ENCODE peak calls at places on chromosomes 12 and 14, in eight cellular contexts. One of them, this sample, is unnamed.

GRCh38 chr12:88339966-88340365 is 197.9 kb downstream of the TMTC3 start:
- DNase-seq in upper lobe of right lung: no peak
- DNase-seq in lower leg skin: no peak
- DNase-seq in BJ: no peak
- DNase-seq in endothelial cell of umbilical vein: no peak
- DNase-seq in lung: no peak
- DNase-seq in transverse colon: no peak
- DNase-seq in thyroid gland: no peak
- DNase-seq in this sample: no peak

GRCh38 chr12:60689137-60689536 is 1093.3 kb downstream of the SLC16A7 start:
- DNase-seq in upper lobe of right lung: no peak
- DNase-seq in lower leg skin: no peak
- DNase-seq in BJ: no peak
- DNase-seq in endothelial cell of umbilical vein: no peak
- DNase-seq in lung: no peak
- DNase-seq in transverse colon: no peak
- DNase-seq in thyroid gland: no peak
- DNase-seq in this sample: no peak

GRCh38 chr14:67583711-67584644 is 16.1 kb downstream of the PIGH start:
- DNase-seq in upper lobe of right lung: no peak
- DNase-seq in lower leg skin: no peak
- DNase-seq in BJ: no peak
- DNase-seq in endothelial cell of umbilical vein: peak; percentile 53
- DNase-seq in lung: no peak
- DNase-seq in transverse colon: peak; percentile 41
- DNase-seq in thyroid gland: peak; percentile 45
- DNase-seq in this sample: no peak

GRCh38 chr12:27572486-27573255 is 48.7 kb downstream of the PPFIBP1 start:
- DNase-seq in upper lobe of right lung: no peak
- DNase-seq in lower leg skin: no peak
- DNase-seq in BJ: no peak
- DNase-seq in endothelial cell of umbilical vein: no peak
- DNase-seq in lung: no peak
- DNase-seq in transverse colon: no peak
- DNase-seq in thyroid gland: no peak
- DNase-seq in this sample: no peak

GRCh38 chr14:70886421-70887206 is 20.6 kb upstream of the PCNX1 start:
- DNase-seq in upper lobe of right lung: no peak
- DNase-seq in lower leg skin: no peak
- DNase-seq in BJ: no peak
- DNase-seq in endothelial cell of umbilical vein: no peak
- DNase-seq in lung: no peak
- DNase-seq in transverse colon: peak; percentile 63
- DNase-seq in thyroid gland: no peak
- DNase-seq in this sample: no peak

GRCh38 chr14:77316872-77317271 is 3.8 kb downstream of the POMT2 start:
- DNase-seq in upper lobe of right lung: no peak
- DNase-seq in lower leg skin: no peak
- DNase-seq in BJ: no peak
- DNase-seq in endothelial cell of umbilical vein: no peak
- DNase-seq in lung: no peak
- DNase-seq in transverse colon: peak; percentile 25
- DNase-seq in thyroid gland: peak; percentile 47
- DNase-seq in this sample: no peak

GRCh38 chr12:54033106-54033979 is 493 bp downstream of the HOXC5 start:
- DNase-seq in upper lobe of right lung: peak; percentile 60
- DNase-seq in lower leg skin: no peak
- DNase-seq in BJ: no peak
- DNase-seq in endothelial cell of umbilical vein: no peak
- DNase-seq in lung: no peak
- DNase-seq in transverse colon: no peak
- DNase-seq in thyroid gland: no peak
- DNase-seq in this sample: no peak

GRCh38 chr12:13864081-13864673 is 117.2 kb downstream of the GRIN2B start:
- DNase-seq in upper lobe of right lung: peak; percentile 86
- DNase-seq in lower leg skin: peak; percentile 22
- DNase-seq in BJ: peak; percentile 0
- DNase-seq in endothelial cell of umbilical vein: peak; percentile 57
- DNase-seq in lung: peak; percentile 63
- DNase-seq in transverse colon: peak; percentile 82
- DNase-seq in thyroid gland: peak; percentile 66
- DNase-seq in this sample: peak; percentile 37

GRCh38 chr14:89911018-89911919 is 43.3 kb downstream of the EFCAB11 start:
- DNase-seq in upper lobe of right lung: no peak
- DNase-seq in lower leg skin: peak; percentile 22
- DNase-seq in BJ: no peak
- DNase-seq in endothelial cell of umbilical vein: peak; percentile 49
- DNase-seq in lung: no peak
- DNase-seq in transverse colon: peak; percentile 36
- DNase-seq in thyroid gland: peak; percentile 46
- DNase-seq in this sample: no peak

GRCh38 chr12:132388379-132389015 is 59.1 kb upstream of the GALNT9 start:
- DNase-seq in upper lobe of right lung: no peak
- DNase-seq in lower leg skin: no peak
- DNase-seq in BJ: no peak
- DNase-seq in endothelial cell of umbilical vein: no peak
- DNase-seq in lung: no peak
- DNase-seq in transverse colon: no peak
- DNase-seq in thyroid gland: no peak
- DNase-seq in this sample: no peak
- H3K4me3 ChIP-seq in upper lobe of right lung: no peak overlapping the region
- H3K4me3 ChIP-seq in lower leg skin: no peak overlapping the region
- H3K4me3 ChIP-seq in BJ: no peak overlapping the region
- H3K4me3 ChIP-seq in endothelial cell of umbilical vein: no peak overlapping the region
- H3K4me3 ChIP-seq in lung: no peak overlapping the region
- H3K4me3 ChIP-seq in transverse colon: no peak overlapping the region
- H3K4me3 ChIP-seq in thyroid gland: no peak overlapping the region
- H3K4me3 ChIP-seq in this sample: no peak overlapping the region

GRCh38 chr12:65734226-65734625 is 90.1 kb upstream of the HMGA2 start:
- DNase-seq in upper lobe of right lung: no peak
- DNase-seq in lower leg skin: no peak
- DNase-seq in BJ: no peak
- DNase-seq in endothelial cell of umbilical vein: no peak
- DNase-seq in lung: no peak
- DNase-seq in transverse colon: no peak
- DNase-seq in thyroid gland: no peak
- DNase-seq in this sample: no peak

GRCh38 chr12:65731771-65732170 is 92.5 kb upstream of the HMGA2 start:
- DNase-seq in upper lobe of right lung: no peak
- DNase-seq in lower leg skin: no peak
- DNase-seq in BJ: no peak
- DNase-seq in endothelial cell of umbilical vein: no peak
- DNase-seq in lung: no peak
- DNase-seq in transverse colon: no peak
- DNase-seq in thyroid gland: no peak
- DNase-seq in this sample: no peak

GRCh38 chr12:65728913-65729793 is 95.1 kb upstream of the HMGA2 start:
- DNase-seq in upper lobe of right lung: no peak
- DNase-seq in lower leg skin: no peak
- DNase-seq in BJ: no peak
- DNase-seq in endothelial cell of umbilical vein: peak; percentile 37
- DNase-seq in lung: no peak
- DNase-seq in transverse colon: peak; percentile 8
- DNase-seq in thyroid gland: no peak
- DNase-seq in this sample: no peak

GRCh38 chr12:65725376-65725775 is 98.9 kb upstream of the HMGA2 start:
- DNase-seq in upper lobe of right lung: no peak
- DNase-seq in lower leg skin: no peak
- DNase-seq in BJ: no peak
- DNase-seq in endothelial cell of umbilical vein: no peak
- DNase-seq in lung: no peak
- DNase-seq in transverse colon: no peak
- DNase-seq in thyroid gland: no peak
- DNase-seq in this sample: no peak

GRCh38 chr12:65728348-65728912 is 95.9 kb upstream of the HMGA2 start:
- DNase-seq in upper lobe of right lung: no peak
- DNase-seq in lower leg skin: no peak
- DNase-seq in BJ: no peak
- DNase-seq in endothelial cell of umbilical vein: peak; percentile 4
- DNase-seq in lung: no peak
- DNase-seq in transverse colon: no peak
- DNase-seq in thyroid gland: no peak
- DNase-seq in this sample: no peak
- H3K4me3 ChIP-seq in upper lobe of right lung: no peak overlapping the region
- H3K4me3 ChIP-seq in lower leg skin: no peak overlapping the region
- H3K4me3 ChIP-seq in BJ: no peak overlapping the region
- H3K4me3 ChIP-seq in endothelial cell of umbilical vein: peak overlapping the region; percentile 42
- H3K4me3 ChIP-seq in lung: no peak overlapping the region
- H3K4me3 ChIP-seq in transverse colon: no peak overlapping the region
- H3K4me3 ChIP-seq in thyroid gland: no peak overlapping the region
- H3K4me3 ChIP-seq in this sample: no peak overlapping the region

DNA sequence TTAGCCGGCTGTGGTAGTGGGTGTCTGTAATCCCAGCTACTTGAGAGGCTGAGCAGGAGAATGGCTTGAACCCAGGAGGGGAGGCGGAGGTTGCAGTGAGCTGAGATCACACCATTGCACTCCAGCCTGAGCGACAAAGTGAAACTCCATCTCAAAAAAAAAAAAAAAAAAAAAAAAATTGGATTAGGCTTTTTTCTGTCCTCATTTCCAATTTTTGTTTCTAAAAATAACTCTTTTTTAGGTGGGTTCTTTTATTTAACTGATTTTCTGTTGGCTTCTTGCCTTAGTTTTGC is 863.7 kb downstream of the LRFN5 start:
- DNase-seq in upper lobe of right lung: no peak
- DNase-seq in lower leg skin: no peak
- DNase-seq in BJ: no peak
- DNase-seq in endothelial cell of umbilical vein: no peak
- DNase-seq in lung: no peak
- DNase-seq in transverse colon: no peak
- DNase-seq in thyroid gland: no peak
- DNase-seq in this sample: no peak
- H3K4me3 ChIP-seq in upper lobe of right lung: no peak overlapping the region
- H3K4me3 ChIP-seq in lower leg skin: no peak overlapping the region
- H3K4me3 ChIP-seq in BJ: no peak overlapping the region
- H3K4me3 ChIP-seq in endothelial cell of umbilical vein: no peak overlapping the region
- H3K4me3 ChIP-seq in lung: no peak overlapping the region
- H3K4me3 ChIP-seq in transverse colon: no peak overlapping the region
- H3K4me3 ChIP-seq in thyroid gland: no peak overlapping the region
- H3K4me3 ChIP-seq in this sample: no peak overlapping the region

DNA sequence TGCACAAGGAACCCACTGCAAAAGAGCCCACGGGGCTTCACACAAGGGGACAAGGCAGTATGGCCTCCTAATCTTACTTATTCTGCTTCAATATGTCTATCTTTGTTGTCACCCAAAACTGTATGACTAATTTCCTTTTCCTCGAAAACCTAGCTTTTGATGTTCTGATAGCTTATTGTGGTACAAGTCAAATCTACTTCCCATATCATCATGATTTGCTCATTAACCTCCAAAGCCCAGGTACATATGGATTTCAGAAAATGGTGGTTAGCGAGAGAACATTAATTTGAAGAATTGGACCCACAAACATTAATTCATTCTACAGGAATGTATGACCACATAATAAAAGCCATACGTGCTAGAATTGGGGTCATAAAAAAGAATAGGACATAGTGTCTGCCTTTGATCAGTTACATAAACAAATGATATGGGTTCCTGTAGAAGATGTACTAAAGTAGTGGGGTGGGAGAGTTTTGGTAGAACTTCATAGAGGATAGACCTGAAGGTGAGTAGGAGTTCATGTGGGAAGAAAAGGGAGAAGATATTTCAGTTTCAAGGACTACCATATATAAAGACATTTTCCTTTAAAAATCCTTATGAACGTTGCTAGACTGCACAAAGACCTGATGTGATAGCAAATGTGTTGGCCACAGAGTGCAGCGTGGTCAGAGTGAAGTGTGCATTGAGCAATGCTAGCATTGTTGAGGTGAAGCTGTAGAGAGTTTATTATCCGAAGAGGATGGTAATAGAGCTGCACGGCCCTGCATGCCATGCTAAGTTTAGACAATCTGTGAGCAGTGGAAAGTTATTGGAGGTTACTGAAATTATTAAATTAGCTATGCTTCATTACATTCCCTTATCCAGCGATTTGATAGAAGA is 412.7 kb downstream of the CCDC91 start:
- DNase-seq in upper lobe of right lung: no peak
- DNase-seq in lower leg skin: no peak
- DNase-seq in BJ: no peak
- DNase-seq in endothelial cell of umbilical vein: no peak
- DNase-seq in lung: no peak
- DNase-seq in transverse colon: no peak
- DNase-seq in thyroid gland: no peak
- DNase-seq in this sample: no peak
- H3K4me3 ChIP-seq in upper lobe of right lung: no peak overlapping the region
- H3K4me3 ChIP-seq in lower leg skin: no peak overlapping the region
- H3K4me3 ChIP-seq in BJ: no peak overlapping the region
- H3K4me3 ChIP-seq in endothelial cell of umbilical vein: no peak overlapping the region
- H3K4me3 ChIP-seq in lung: no peak overlapping the region
- H3K4me3 ChIP-seq in transverse colon: no peak overlapping the region
- H3K4me3 ChIP-seq in thyroid gland: no peak overlapping the region
- H3K4me3 ChIP-seq in this sample: no peak overlapping the region

DNA sequence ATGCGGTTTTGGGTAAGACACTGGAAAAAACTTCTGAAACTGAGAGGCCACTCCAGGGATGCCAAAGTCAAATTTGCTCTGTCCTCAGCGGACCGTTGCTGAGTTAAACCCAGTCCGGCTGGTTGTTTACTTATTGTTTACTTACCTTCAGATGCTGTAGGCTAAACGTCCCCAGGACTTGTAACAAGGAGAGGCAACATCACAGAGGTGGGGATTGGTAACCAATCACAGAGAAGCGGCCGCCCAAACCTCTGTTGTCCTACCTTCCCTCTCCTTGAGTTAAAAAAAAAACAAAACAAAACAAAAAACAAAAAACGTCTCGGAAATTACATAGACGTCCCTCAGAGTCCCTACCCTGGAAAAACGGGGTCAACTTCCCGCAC is 380 bp downstream of the ANO2 start:
- DNase-seq in upper lobe of right lung: no peak
- DNase-seq in lower leg skin: no peak
- DNase-seq in BJ: no peak
- DNase-seq in endothelial cell of umbilical vein: no peak
- DNase-seq in lung: no peak
- DNase-seq in transverse colon: no peak
- DNase-seq in thyroid gland: no peak
- DNase-seq in this sample: no peak
- H3K4me3 ChIP-seq in upper lobe of right lung: peak overlapping the region; percentile 28
- H3K4me3 ChIP-seq in lower leg skin: no peak overlapping the region
- H3K4me3 ChIP-seq in BJ: peak overlapping the region; percentile 39
- H3K4me3 ChIP-seq in endothelial cell of umbilical vein: no peak overlapping the region
- H3K4me3 ChIP-seq in lung: no peak overlapping the region
- H3K4me3 ChIP-seq in transverse colon: no peak overlapping the region
- H3K4me3 ChIP-seq in thyroid gland: peak overlapping the region; percentile 15
- H3K4me3 ChIP-seq in this sample: no peak overlapping the region

DNA sequence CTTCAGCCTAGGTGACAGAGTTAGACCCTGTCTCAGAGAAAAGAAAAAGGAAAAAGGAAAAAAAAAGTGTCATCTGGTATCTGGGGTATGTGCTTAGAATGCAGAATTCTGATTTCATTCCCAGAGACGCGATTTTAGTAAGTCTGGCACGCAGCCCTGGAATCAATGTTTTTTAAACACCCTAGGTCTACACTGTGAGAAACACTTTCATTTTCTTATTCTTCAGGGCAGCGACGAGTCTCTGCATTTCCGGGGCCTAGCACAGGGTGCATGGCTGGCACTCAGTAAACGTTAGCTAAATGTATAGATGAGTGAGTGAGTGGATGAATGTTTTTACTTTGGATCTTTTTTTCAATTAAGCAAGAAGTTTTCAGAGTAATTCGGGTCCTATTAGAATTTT is 243.7 kb upstream of the PWP1 start:
- DNase-seq in upper lobe of right lung: no peak
- DNase-seq in lower leg skin: no peak
- DNase-seq in BJ: no peak
- DNase-seq in endothelial cell of umbilical vein: no peak
- DNase-seq in lung: no peak
- DNase-seq in transverse colon: no peak
- DNase-seq in thyroid gland: peak; percentile 60
- DNase-seq in this sample: no peak
- H3K4me3 ChIP-seq in upper lobe of right lung: peak overlapping the region; percentile 28
- H3K4me3 ChIP-seq in lower leg skin: no peak overlapping the region
- H3K4me3 ChIP-seq in BJ: no peak overlapping the region
- H3K4me3 ChIP-seq in endothelial cell of umbilical vein: no peak overlapping the region
- H3K4me3 ChIP-seq in lung: no peak overlapping the region
- H3K4me3 ChIP-seq in transverse colon: no peak overlapping the region
- H3K4me3 ChIP-seq in thyroid gland: no peak overlapping the region
- H3K4me3 ChIP-seq in this sample: no peak overlapping the region

This sample was measured in HL-60.